ENCODE peak calls at places on chromosomes 4 and X, in ten cellular contexts. One of them, this sample, is unnamed.

GRCh38 chr4:83561381-83561780 is 25.5 kb downstream of the GPAT3 start:
- DNase-seq in smooth muscle cell of the brain vasculature: no peak
- DNase-seq in retina: no peak
- DNase-seq in EH: peak
- DNase-seq in T1000: peak
- DNase-seq in M059J: peak
- DNase-seq in naive thymus-derived CD8-positive, alpha-beta T cell: no peak
- DNase-seq in T-helper 17 cell: no peak
- DNase-seq in GM12865: no peak
- DNase-seq in non-pigmented ciliary epithelial cell: peak
- DNase-seq in this sample: no peak

GRCh38 chr4:137474711-137475301 is 57.5 kb downstream of the PCDH18 start:
- DNase-seq in smooth muscle cell of the brain vasculature: peak
- DNase-seq in retina: no peak
- DNase-seq in EH: peak
- DNase-seq in T1000: peak
- DNase-seq in M059J: peak
- DNase-seq in naive thymus-derived CD8-positive, alpha-beta T cell: no peak
- DNase-seq in T-helper 17 cell: no peak
- DNase-seq in GM12865: no peak
- DNase-seq in non-pigmented ciliary epithelial cell: peak
- DNase-seq in this sample: no peak

GRCh38 chrX:6505960-6506359 is 29.0 kb downstream of the VCX3A start:
- DNase-seq in smooth muscle cell of the brain vasculature: no peak
- DNase-seq in retina: no peak
- DNase-seq in EH: no peak
- DNase-seq in T1000: no peak
- DNase-seq in M059J: no peak
- DNase-seq in naive thymus-derived CD8-positive, alpha-beta T cell: no peak
- DNase-seq in T-helper 17 cell: no peak
- DNase-seq in GM12865: no peak
- DNase-seq in non-pigmented ciliary epithelial cell: no peak
- DNase-seq in this sample: no peak

GRCh38 chr4:8642651-8643321 is 50.2 kb downstream of the CPZ start:
- DNase-seq in smooth muscle cell of the brain vasculature: no peak
- DNase-seq in retina: no peak
- DNase-seq in EH: no peak
- DNase-seq in T1000: no peak
- DNase-seq in M059J: no peak
- DNase-seq in naive thymus-derived CD8-positive, alpha-beta T cell: no peak
- DNase-seq in T-helper 17 cell: no peak
- DNase-seq in GM12865: no peak
- DNase-seq in non-pigmented ciliary epithelial cell: no peak
- DNase-seq in this sample: no peak

GRCh38 chr4:149823770-149824221 is 8.2 kb upstream of the IQCM start:
- DNase-seq in smooth muscle cell of the brain vasculature: peak
- DNase-seq in retina: no peak
- DNase-seq in EH: peak
- DNase-seq in T1000: no peak
- DNase-seq in M059J: peak
- DNase-seq in naive thymus-derived CD8-positive, alpha-beta T cell: no peak
- DNase-seq in T-helper 17 cell: no peak
- DNase-seq in GM12865: no peak
- DNase-seq in non-pigmented ciliary epithelial cell: peak
- DNase-seq in this sample: no peak

GRCh38 chrX:134573683-134574035 is 84.6 kb downstream of the PLAC1 start:
- DNase-seq in smooth muscle cell of the brain vasculature: no peak
- DNase-seq in retina: no peak
- DNase-seq in EH: no peak
- DNase-seq in T1000: no peak
- DNase-seq in M059J: peak
- DNase-seq in naive thymus-derived CD8-positive, alpha-beta T cell: no peak
- DNase-seq in T-helper 17 cell: no peak
- DNase-seq in GM12865: no peak
- DNase-seq in non-pigmented ciliary epithelial cell: no peak
- DNase-seq in this sample: no peak

GRCh38 chr4:115851918-115852766 is 738.7 kb upstream of the NDST4 start:
- DNase-seq in smooth muscle cell of the brain vasculature: peak
- DNase-seq in retina: peak
- DNase-seq in EH: no peak
- DNase-seq in T1000: no peak
- DNase-seq in M059J: peak
- DNase-seq in naive thymus-derived CD8-positive, alpha-beta T cell: no peak
- DNase-seq in T-helper 17 cell: no peak
- DNase-seq in GM12865: peak
- DNase-seq in non-pigmented ciliary epithelial cell: peak
- DNase-seq in this sample: peak

GRCh38 chr4:136441629-136442282 is 1090.5 kb downstream of the PCDH18 start:
- DNase-seq in smooth muscle cell of the brain vasculature: no peak
- DNase-seq in retina: no peak
- DNase-seq in EH: no peak
- DNase-seq in T1000: no peak
- DNase-seq in M059J: no peak
- DNase-seq in naive thymus-derived CD8-positive, alpha-beta T cell: no peak
- DNase-seq in T-helper 17 cell: no peak
- DNase-seq in GM12865: no peak
- DNase-seq in non-pigmented ciliary epithelial cell: no peak
- DNase-seq in this sample: no peak

GRCh38 chr4:174423257-174423944 is 98.9 kb downstream of the HPGD start:
- DNase-seq in smooth muscle cell of the brain vasculature: no peak
- DNase-seq in retina: no peak
- DNase-seq in EH: peak
- DNase-seq in T1000: no peak
- DNase-seq in M059J: peak
- DNase-seq in naive thymus-derived CD8-positive, alpha-beta T cell: no peak
- DNase-seq in T-helper 17 cell: no peak
- DNase-seq in GM12865: peak
- DNase-seq in non-pigmented ciliary epithelial cell: peak
- DNase-seq in this sample: peak

GRCh38 chr4:24248674-24249644 is 335.4 kb downstream of the DHX15 start:
- DNase-seq in smooth muscle cell of the brain vasculature: no peak
- DNase-seq in retina: no peak
- DNase-seq in EH: no peak
- DNase-seq in T1000: no peak
- DNase-seq in M059J: no peak
- DNase-seq in naive thymus-derived CD8-positive, alpha-beta T cell: no peak
- DNase-seq in T-helper 17 cell: no peak
- DNase-seq in GM12865: no peak
- DNase-seq in non-pigmented ciliary epithelial cell: no peak
- DNase-seq in this sample: no peak

GRCh38 chrX:109294097-109294815 is 187.6 kb downstream of the GUCY2F start:
- DNase-seq in smooth muscle cell of the brain vasculature: peak
- DNase-seq in retina: no peak
- DNase-seq in EH: no peak
- DNase-seq in T1000: no peak
- DNase-seq in M059J: no peak
- DNase-seq in naive thymus-derived CD8-positive, alpha-beta T cell: no peak
- DNase-seq in T-helper 17 cell: no peak
- DNase-seq in GM12865: no peak
- DNase-seq in non-pigmented ciliary epithelial cell: no peak
- DNase-seq in this sample: no peak

GRCh38 chrX:44480591-44480990 is 62.1 kb downstream of the FUNDC1 start:
- DNase-seq in smooth muscle cell of the brain vasculature: no peak
- DNase-seq in retina: no peak
- DNase-seq in EH: no peak
- DNase-seq in T1000: no peak
- DNase-seq in M059J: no peak
- DNase-seq in naive thymus-derived CD8-positive, alpha-beta T cell: no peak
- DNase-seq in T-helper 17 cell: no peak
- DNase-seq in GM12865: no peak
- DNase-seq in non-pigmented ciliary epithelial cell: no peak
- DNase-seq in this sample: no peak

GRCh38 chrX:118211891-118212816 is 95.5 kb upstream of the KLHL13 start:
- DNase-seq in smooth muscle cell of the brain vasculature: no peak
- DNase-seq in retina: no peak
- DNase-seq in EH: no peak
- DNase-seq in T1000: no peak
- DNase-seq in M059J: no peak
- DNase-seq in naive thymus-derived CD8-positive, alpha-beta T cell: no peak
- DNase-seq in T-helper 17 cell: no peak
- DNase-seq in GM12865: peak
- DNase-seq in non-pigmented ciliary epithelial cell: no peak
- DNase-seq in this sample: no peak

GRCh38 chr4:1410491-1411325 is 4.5 kb upstream of the NKX1-1 start:
- DNase-seq in smooth muscle cell of the brain vasculature: peak
- DNase-seq in retina: peak
- DNase-seq in EH: peak
- DNase-seq in T1000: peak
- DNase-seq in M059J: peak
- DNase-seq in naive thymus-derived CD8-positive, alpha-beta T cell: peak
- DNase-seq in T-helper 17 cell: peak
- DNase-seq in GM12865: peak
- DNase-seq in non-pigmented ciliary epithelial cell: no peak
- DNase-seq in this sample: peak

This sample was measured in B cell.